ENCODE peak calls at places on chromosomes 4 and X, in four cellular contexts. V is A549, R is K562, H is GM12878. B is an unnamed sample.

GRCh38 chr4:181566490-181566889 is 676.7 kb upstream of the TENM3 start:
- DNase-seq in R (no peak), V (no peak), H (no peak), B (peak)

GRCh38 chr4:3703677-3704521 is 62.3 kb upstream of the ADRA2C start:
- DNase-seq in V (no peak), H (no peak), R (no peak), B (no peak)

GRCh38 chr4:632926-633325 is 7.6 kb downstream of the PDE6B start:
- DNase-seq in H (no peak), V (no peak), R (no peak), B (no peak)

GRCh38 chr4:7066006-7066405 is 1.9 kb downstream of the GRPEL1 start:
- DNase-seq in H (no peak), V (no peak), R (no peak), B (no peak)

GRCh38 chrX:56963377-56963776 is 32.0 kb downstream of the SPIN3 start:
- DNase-seq in H (no peak), V (no peak), R (no peak), B (no peak)

GRCh38 chr4:55358668-55359067 is 12.6 kb downstream of the SRD5A3 start:
- DNase-seq in R (no peak), H (peak), V (no peak), B (peak)

GRCh38 chrX:16946971-16947562 is 609 bp downstream of the REPS2 start:
- DNase-seq in V (no peak), R (peak), H (no peak), B (no peak)

GRCh38 chr4:25258980-25259578 is 25.2 kb downstream of the PI4K2B start:
- DNase-seq in V (no peak), R (no peak), H (no peak), B (peak)

GRCh38 chrX:140040397-140040796 is 75.1 kb upstream of the CXorf66 start:
- DNase-seq in R (no peak), H (no peak), V (peak), B (no peak)

GRCh38 chr4:99630857-99631256 is 26.8 kb downstream of the C4orf54 start:
- DNase-seq in V (no peak), R (no peak), H (no peak), B (no peak)

GRCh38 chrX:151715735-151716134 is at the start of gene FATE1:
- DNase-seq in R (no peak), H (no peak), V (no peak), B (no peak)

GRCh38 chr4:43048570-43048969 is 156.1 kb downstream of the GRXCR1 start:
- DNase-seq in H (no peak), R (no peak), V (no peak), B (no peak)

GRCh38 chr4:972651-973424 is 531 bp downstream of the DGKQ start:
- DNase-seq in R (peak), V (no peak), H (no peak), B (no peak)

GRCh38 chrX:2220296-2220695 is 280.5 kb downstream of the DHRSX start:
- DNase-seq in H (no peak), V (no peak), R (no peak), B (no peak)

GRCh38 chr4:118969359-118969758 is 80.7 kb downstream of the SYNPO2 start:
- DNase-seq in V (peak), R (no peak), H (no peak), B (peak)

GRCh38 chrX:49197543-49198087 is 2.4 kb downstream of the SYP start:
- DNase-seq in H (no peak), V (no peak), R (no peak), B (no peak)

GRCh38 chr4:95599777-95600436 is 51.1 kb upstream of the UNC5C start:
- DNase-seq in H (peak), R (no peak), V (no peak), B (no peak)
- TF ChIP-seq ELK1 in H (no peak), R (no peak), V (no peak), B (no peak)

GRCh38 chr4:60562353-60562752 is 637.8 kb upstream of the ADGRL3 start:
- DNase-seq in R (no peak), H (no peak), V (no peak), B (no peak)
- TF ChIP-seq ELK1 in R (no peak), H (no peak), V (no peak), B (no peak)

DNA sequence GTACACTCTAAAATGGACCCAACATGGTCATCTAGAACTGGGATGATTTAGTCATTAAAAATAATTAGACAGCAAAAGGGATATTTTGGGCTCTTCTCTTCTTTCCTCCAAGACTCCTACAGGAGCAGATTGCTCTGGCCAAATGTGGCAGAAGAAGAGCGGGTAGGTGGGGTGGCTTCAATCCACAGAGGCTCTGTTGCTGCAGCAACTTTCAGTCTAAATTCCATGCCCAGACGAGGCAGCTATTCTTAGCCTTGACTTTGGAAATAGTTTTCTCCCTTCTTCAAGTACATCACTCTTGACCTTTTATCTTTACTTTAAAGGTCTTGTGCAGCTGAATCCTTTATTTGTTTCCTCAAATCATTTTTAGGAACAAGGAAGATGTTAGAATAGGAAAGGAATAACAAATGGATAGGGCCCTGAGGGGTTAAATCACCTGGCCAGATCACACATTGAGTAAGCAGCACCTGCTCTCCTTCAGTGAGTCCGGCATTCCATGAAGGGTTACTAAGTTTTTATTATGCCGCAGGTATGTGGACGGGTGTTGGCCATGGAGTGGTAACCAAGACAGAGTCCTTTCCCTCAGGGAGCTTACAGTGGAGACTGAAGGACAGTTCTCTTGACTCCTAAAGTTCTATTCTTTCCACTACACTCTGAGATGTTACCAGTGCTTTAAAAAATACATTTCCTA is 19.3 kb upstream of the SORBS2 start:
- DNase-seq in V (no peak), R (no peak), H (no peak), B (no peak)
- TF ChIP-seq ELK1 in V (no peak), R (no peak), H (no peak), B (no peak)

GRCh38 chr4:121876070-121876469 is 5.8 kb upstream of the BBS7 start:
- DNase-seq in V (no peak), R (no peak), H (no peak), B (no peak)
- TF ChIP-seq ELK1 in V (no peak), R (no peak), H (no peak), B (no peak)

GRCh38 chr4:74536557-74536956 is 91.6 kb downstream of the AREG start:
- DNase-seq in V (peak), H (no peak), R (no peak), B (no peak)

GRCh38 chr4:74535471-74535870 is 90.5 kb downstream of the AREG start:
- DNase-seq in V (no peak), H (no peak), R (no peak), B (no peak)

GRCh38 chr4:74537459-74537858 is 92.5 kb downstream of the AREG start:
- DNase-seq in H (no peak), V (no peak), R (no peak), B (no peak)

GRCh38 chr4:74534121-74534520 is 89.2 kb downstream of the AREG start:
- DNase-seq in V (peak), R (no peak), H (no peak), B (no peak)

GRCh38 chr4:74534936-74535335 is 90.0 kb downstream of the AREG start:
- DNase-seq in R (no peak), V (no peak), H (no peak), B (no peak)
- TF ChIP-seq ELK1 in R (no peak), V (no peak), H (no peak), B (no peak)

GRCh38 chr4:15078682-15079642 is 76.7 kb downstream of the CPEB2 start:
- DNase-seq in H (no peak), R (no peak), V (no peak), B (peak)

GRCh38 chr4:15077969-15078368 is 75.7 kb downstream of the CPEB2 start:
- DNase-seq in R (no peak), H (no peak), V (peak), B (peak)

GRCh38 chr4:15075875-15076274 is 73.6 kb downstream of the CPEB2 start:
- DNase-seq in H (no peak), V (no peak), R (no peak), B (no peak)
- TF ChIP-seq ELK1 in H (no peak), V (no peak), R (no peak), B (no peak)

GRCh38 chrX:134632386-134632785 is 25.9 kb downstream of the PLAC1 start:
- DNase-seq in V (no peak), R (no peak), H (no peak), B (no peak)

GRCh38 chrX:134634691-134635090 is 23.6 kb downstream of the PLAC1 start:
- DNase-seq in V (no peak), R (no peak), H (no peak), B (peak)

GRCh38 chrX:134640914-134641313 is 17.4 kb downstream of the PLAC1 start:
- DNase-seq in V (no peak), H (no peak), R (no peak), B (no peak)

GRCh38 chrX:134633832-134634231 is 24.4 kb downstream of the PLAC1 start:
- DNase-seq in R (no peak), V (no peak), H (no peak), B (no peak)

GRCh38 chrX:134636859-134637258 is 21.4 kb downstream of the PLAC1 start:
- DNase-seq in R (no peak), V (no peak), H (no peak), B (peak)
- TF ChIP-seq ELK1 in R (no peak), V (no peak), H (no peak), B (no peak)

GRCh38 chr4:15396157-15396800 is 31.6 kb upstream of the C1QTNF7 start:
- DNase-seq in H (no peak), V (peak), R (peak), B (peak)

GRCh38 chr4:15398001-15398400 is 29.8 kb upstream of the C1QTNF7 start:
- DNase-seq in H (no peak), R (no peak), V (no peak), B (no peak)

GRCh38 chr4:15398732-15399131 is 29.1 kb upstream of the C1QTNF7 start:
- DNase-seq in V (no peak), H (no peak), R (no peak), B (no peak)

GRCh38 chr4:15392053-15392805 is 35.6 kb upstream of the C1QTNF7 start:
- DNase-seq in H (no peak), V (no peak), R (no peak), B (no peak)

GRCh38 chr4:15395342-15395741 is 32.5 kb upstream of the C1QTNF7 start:
- DNase-seq in R (no peak), V (no peak), H (no peak), B (peak)
- TF ChIP-seq ELK1 in R (no peak), V (no peak), H (no peak), B (no peak)

GRCh38 chr4:40182979-40183378 is 13.9 kb upstream of the RHOH start:
- DNase-seq in H (no peak), R (no peak), V (no peak), B (no peak)

GRCh38 chr4:40183615-40184411 is 13.0 kb upstream of the RHOH start:
- DNase-seq in V (no peak), R (no peak), H (no peak), B (no peak)

GRCh38 chr4:40187386-40187913 is 9.4 kb upstream of the RHOH start:
- DNase-seq in R (no peak), H (no peak), V (no peak), B (no peak)

GRCh38 chr4:40186665-40187014 is 10.2 kb upstream of the RHOH start:
- DNase-seq in R (no peak), V (no peak), H (no peak), B (no peak)

DNA sequence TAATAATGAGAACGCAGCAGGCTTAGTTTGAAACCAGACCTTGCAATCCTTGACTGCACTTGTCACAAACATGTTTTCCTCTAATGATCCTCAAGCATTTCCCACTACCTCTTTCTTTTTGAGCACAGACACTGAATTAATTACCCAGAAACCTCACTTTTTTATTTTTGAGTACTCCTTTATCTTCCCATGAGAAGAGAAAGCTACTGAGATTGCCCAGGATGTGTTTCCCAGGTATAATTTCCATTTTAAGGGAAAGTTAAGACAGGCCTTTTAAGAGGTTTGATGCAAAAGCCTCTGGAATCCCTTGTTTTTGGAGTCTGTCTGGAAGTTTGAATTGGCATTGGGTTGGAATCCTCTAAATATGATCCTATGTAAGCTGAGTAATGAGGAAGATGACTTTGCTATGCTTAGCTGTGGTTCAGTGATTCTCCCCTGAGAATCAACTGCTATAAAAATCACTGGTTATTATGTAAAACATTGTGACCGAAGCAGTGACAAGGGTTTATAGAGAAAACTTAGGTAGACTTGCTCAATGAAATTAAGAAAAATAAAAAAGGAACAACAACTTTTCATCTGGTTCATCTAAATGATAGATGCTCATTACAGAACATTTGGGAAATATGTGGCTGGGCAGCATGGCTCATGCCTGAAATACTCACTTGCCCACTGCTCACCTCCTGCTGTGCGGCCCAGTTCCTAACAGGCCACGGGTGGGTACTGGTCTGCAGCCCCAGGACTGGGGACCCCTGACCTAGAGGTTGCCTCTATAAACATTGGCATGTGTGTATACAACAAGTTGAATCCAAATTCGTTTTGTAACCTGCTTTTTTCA is 10.8 kb upstream of the RHOH start:
- DNase-seq in R (no peak), H (peak), V (no peak), B (peak)
- TF ChIP-seq ELK1 in R (no peak), H (no peak), V (no peak), B (no peak)

GRCh38 chr4:169080970-169081369 is 70.9 kb upstream of the CBR4 start:
- DNase-seq in R (no peak), H (no peak), V (no peak), B (peak)

GRCh38 chr4:169089004-169089403 is 78.9 kb upstream of the CBR4 start:
- DNase-seq in V (no peak), R (no peak), H (no peak), B (no peak)

GRCh38 chr4:169079942-169080827 is 70.1 kb upstream of the CBR4 start:
- DNase-seq in H (peak), R (peak), V (no peak), B (peak)

GRCh38 chr4:169090479-169091215 is 80.6 kb upstream of the CBR4 start:
- DNase-seq in R (no peak), V (no peak), H (no peak), B (no peak)

DNA sequence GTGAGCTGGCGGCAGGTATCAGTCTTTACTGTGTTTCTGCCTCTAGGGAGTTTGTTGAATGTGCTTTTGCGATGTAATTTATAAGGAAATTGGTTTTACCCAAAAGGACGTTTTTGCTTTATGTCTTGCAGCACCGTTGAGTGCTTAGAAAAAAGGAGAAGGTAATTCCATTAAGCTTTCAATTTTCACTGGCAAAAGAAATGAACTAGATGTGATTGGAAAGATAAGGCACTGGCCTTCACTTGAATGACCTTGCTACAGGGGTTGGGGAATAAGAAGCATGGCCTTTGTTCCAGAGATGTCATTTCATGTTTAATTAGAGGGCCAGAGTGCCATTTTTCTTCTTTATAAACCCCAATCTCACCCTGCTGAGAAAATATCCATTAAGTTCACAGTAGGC is 75.0 kb upstream of the CBR4 start:
- DNase-seq in H (no peak), R (no peak), V (no peak), B (no peak)
- TF ChIP-seq ELK1 in H (no peak), R (no peak), V (no peak), B (no peak)